ENCODE peak calls at places on chromosomes 3 and 15, in four cellular contexts. One of them, this sample, is unnamed. For H3K4me1, the result is how much of the 10 kb centered on the place peaks cover.

GRCh38 chr3:98521897-98522537 is 685 bp downstream of the CLDND1 start:
- DNase-seq in CD8-positive, alpha-beta memory T cell: peak
- DNase-seq in breast epithelium: no peak
- DNase-seq in vagina: no peak
- DNase-seq in this sample: peak

GRCh38 chr15:88243895-88244787 is 12.4 kb downstream of the NTRK3 start:
- DNase-seq in CD8-positive, alpha-beta memory T cell: no peak
- DNase-seq in breast epithelium: no peak
- DNase-seq in vagina: no peak
- DNase-seq in this sample: no peak

GRCh38 chr3:77326586-77326985 is 286.7 kb downstream of the ROBO2 start:
- DNase-seq in CD8-positive, alpha-beta memory T cell: no peak
- DNase-seq in breast epithelium: no peak
- DNase-seq in vagina: no peak
- DNase-seq in this sample: no peak

GRCh38 chr3:33218072-33218445 is 551 bp downstream of the SUSD5 start:
- DNase-seq in CD8-positive, alpha-beta memory T cell: no peak
- DNase-seq in breast epithelium: no peak
- DNase-seq in vagina: no peak
- DNase-seq in this sample: no peak

GRCh38 chr3:117666827-117667226 is 957.2 kb downstream of the TUSC7 start:
- DNase-seq in CD8-positive, alpha-beta memory T cell: no peak
- DNase-seq in breast epithelium: no peak
- DNase-seq in vagina: no peak
- DNase-seq in this sample: no peak

GRCh38 chr3:69848113-69848512 is 108.8 kb downstream of the MITF start:
- DNase-seq in CD8-positive, alpha-beta memory T cell: no peak
- DNase-seq in breast epithelium: no peak
- DNase-seq in vagina: no peak
- DNase-seq in this sample: no peak

GRCh38 chr3:146528954-146529353 is 15.5 kb downstream of the PLSCR1 start:
- DNase-seq in CD8-positive, alpha-beta memory T cell: no peak
- DNase-seq in breast epithelium: no peak
- DNase-seq in vagina: no peak
- DNase-seq in this sample: no peak

GRCh38 chr15:87682527-87682926 is 574.0 kb downstream of the NTRK3 start:
- DNase-seq in CD8-positive, alpha-beta memory T cell: no peak
- DNase-seq in breast epithelium: no peak
- DNase-seq in vagina: no peak
- DNase-seq in this sample: no peak

GRCh38 chr3:140931801-140932200 is 9.8 kb upstream of the SLC25A36 start:
- DNase-seq in CD8-positive, alpha-beta memory T cell: no peak
- DNase-seq in breast epithelium: no peak
- DNase-seq in vagina: no peak
- DNase-seq in this sample: no peak

GRCh38 chr3:49199244-49199899 is 28.0 kb downstream of the KLHDC8B start:
- DNase-seq in CD8-positive, alpha-beta memory T cell: no peak
- DNase-seq in breast epithelium: peak
- DNase-seq in vagina: no peak
- DNase-seq in this sample: peak

GRCh38 chr3:150370129-150370602 is 37.9 kb upstream of the TSC22D2 start:
- DNase-seq in CD8-positive, alpha-beta memory T cell: no peak
- DNase-seq in breast epithelium: no peak
- DNase-seq in vagina: no peak
- DNase-seq in this sample: no peak

GRCh38 chr3:23075478-23075877 is 127.6 kb upstream of the UBE2E2 start:
- DNase-seq in CD8-positive, alpha-beta memory T cell: no peak
- DNase-seq in breast epithelium: no peak
- DNase-seq in vagina: no peak
- DNase-seq in this sample: no peak

GRCh38 chr3:130539005-130539404 is 22.0 kb downstream of the COL6A6 start:
- DNase-seq in CD8-positive, alpha-beta memory T cell: no peak
- DNase-seq in breast epithelium: no peak
- DNase-seq in vagina: no peak
- DNase-seq in this sample: peak

GRCh38 chr15:99442268-99442897 is 123.4 kb upstream of the MEF2A start:
- DNase-seq in CD8-positive, alpha-beta memory T cell: no peak
- DNase-seq in breast epithelium: no peak
- DNase-seq in vagina: no peak
- DNase-seq in this sample: peak

GRCh38 chr3:16807441-16807840 is 77.3 kb upstream of the PLCL2 start:
- DNase-seq in CD8-positive, alpha-beta memory T cell: no peak
- DNase-seq in breast epithelium: no peak
- DNase-seq in vagina: no peak
- DNase-seq in this sample: no peak

GRCh38 chr3:6282920-6283319 is 578.0 kb upstream of the GRM7 start:
- DNase-seq in CD8-positive, alpha-beta memory T cell: no peak
- DNase-seq in breast epithelium: no peak
- DNase-seq in vagina: no peak
- DNase-seq in this sample: no peak

GRCh38 chr15:29688981-29689723 is 133.1 kb downstream of the TJP1 start:
- DNase-seq in CD8-positive, alpha-beta memory T cell: no peak
- DNase-seq in breast epithelium: no peak
- DNase-seq in vagina: peak
- DNase-seq in this sample: no peak

GRCh38 chr15:29686445-29687203 is 135.6 kb downstream of the TJP1 start:
- DNase-seq in CD8-positive, alpha-beta memory T cell: no peak
- DNase-seq in breast epithelium: no peak
- DNase-seq in vagina: no peak
- DNase-seq in this sample: no peak

GRCh38 chr15:29687939-29688884 is 134.1 kb downstream of the TJP1 start:
- DNase-seq in CD8-positive, alpha-beta memory T cell: no peak
- DNase-seq in breast epithelium: no peak
- DNase-seq in vagina: peak
- DNase-seq in this sample: no peak

GRCh38 chr15:29686079-29686425 is 136.2 kb downstream of the TJP1 start:
- DNase-seq in CD8-positive, alpha-beta memory T cell: no peak
- DNase-seq in breast epithelium: no peak
- DNase-seq in vagina: peak
- DNase-seq in this sample: no peak

DNA sequence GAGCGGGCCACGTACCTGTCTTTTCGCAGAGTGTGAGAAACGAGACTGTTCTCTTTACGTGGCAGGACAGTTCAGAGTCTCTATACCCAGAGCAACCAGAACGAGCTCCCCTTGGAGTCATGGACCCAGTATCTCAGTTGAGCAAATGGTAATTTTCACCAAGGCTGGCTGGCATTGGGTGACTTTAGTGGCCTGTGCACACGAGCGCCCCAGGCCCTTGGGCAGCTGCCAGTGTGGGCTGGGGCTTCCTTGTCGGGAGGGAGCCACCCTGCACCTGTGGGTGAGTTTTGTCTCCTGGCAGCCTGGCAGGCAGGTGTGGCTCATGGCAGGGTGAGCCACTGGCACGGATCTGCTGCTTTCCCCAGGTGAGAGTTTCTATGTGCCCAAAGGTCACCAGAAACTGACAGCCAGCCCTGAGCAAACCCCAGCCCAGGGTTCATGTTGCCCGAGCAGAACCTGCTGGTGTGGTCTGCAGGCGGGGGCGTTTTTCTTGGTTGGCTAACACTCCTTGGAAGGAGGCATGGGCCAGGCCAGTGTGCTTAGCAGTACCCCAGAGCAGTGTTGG is 135.0 kb downstream of the TJP1 start:
- DNase-seq in CD8-positive, alpha-beta memory T cell: no peak
- DNase-seq in breast epithelium: no peak
- DNase-seq in vagina: peak
- DNase-seq in this sample: no peak
- H3K4me1 ChIP-seq in CD8-positive, alpha-beta memory T cell: under half
- H3K4me1 ChIP-seq in breast epithelium: under half
- H3K4me1 ChIP-seq in vagina: under half
- H3K4me1 ChIP-seq in this sample: under half

GRCh38 chr3:56795807-56796185 is 6.0 kb downstream of the ARHGEF3 start:
- DNase-seq in CD8-positive, alpha-beta memory T cell: no peak
- DNase-seq in breast epithelium: no peak
- DNase-seq in vagina: no peak
- DNase-seq in this sample: no peak
- H3K4me1 ChIP-seq in CD8-positive, alpha-beta memory T cell: half or more
- H3K4me1 ChIP-seq in breast epithelium: under half
- H3K4me1 ChIP-seq in vagina: half or more
- H3K4me1 ChIP-seq in this sample: under half

DNA sequence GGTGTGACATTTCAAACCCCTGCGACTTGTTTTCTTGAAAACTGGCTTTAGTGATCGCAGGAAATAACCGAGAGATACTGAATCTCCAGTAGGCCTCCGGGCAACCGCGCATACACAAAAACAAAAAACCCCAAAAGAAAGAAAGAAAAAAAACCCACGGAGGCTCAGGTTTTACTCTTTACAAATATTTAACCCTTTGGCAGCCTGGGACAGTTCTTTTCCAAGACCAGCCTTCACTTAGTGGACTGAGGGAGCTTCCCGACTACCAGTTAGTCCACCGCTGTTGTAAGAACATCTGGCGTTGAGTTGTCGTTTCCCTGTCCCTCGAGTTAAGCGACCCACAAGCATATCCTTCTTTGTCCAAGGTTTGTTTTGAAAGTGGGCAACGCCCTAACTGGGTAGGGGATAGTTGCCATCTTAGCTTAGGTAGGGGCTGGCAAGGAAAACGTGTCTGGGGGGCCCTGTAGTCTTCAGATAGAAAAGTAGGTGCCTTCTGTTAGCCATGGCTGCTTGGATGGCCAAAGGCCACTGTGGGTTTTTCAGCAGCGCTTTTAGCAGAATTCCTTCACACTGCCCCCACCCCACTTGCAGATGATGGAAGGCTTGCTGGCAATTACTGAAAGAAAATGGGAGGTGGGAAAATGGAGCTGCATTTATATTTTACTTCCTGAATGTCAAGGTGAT is 6.9 kb downstream of the ISL2 start:
- DNase-seq in CD8-positive, alpha-beta memory T cell: no peak
- DNase-seq in breast epithelium: no peak
- DNase-seq in vagina: no peak
- DNase-seq in this sample: no peak
- H3K4me1 ChIP-seq in CD8-positive, alpha-beta memory T cell: under half
- H3K4me1 ChIP-seq in breast epithelium: under half
- H3K4me1 ChIP-seq in vagina: half or more
- H3K4me1 ChIP-seq in this sample: half or more

DNA sequence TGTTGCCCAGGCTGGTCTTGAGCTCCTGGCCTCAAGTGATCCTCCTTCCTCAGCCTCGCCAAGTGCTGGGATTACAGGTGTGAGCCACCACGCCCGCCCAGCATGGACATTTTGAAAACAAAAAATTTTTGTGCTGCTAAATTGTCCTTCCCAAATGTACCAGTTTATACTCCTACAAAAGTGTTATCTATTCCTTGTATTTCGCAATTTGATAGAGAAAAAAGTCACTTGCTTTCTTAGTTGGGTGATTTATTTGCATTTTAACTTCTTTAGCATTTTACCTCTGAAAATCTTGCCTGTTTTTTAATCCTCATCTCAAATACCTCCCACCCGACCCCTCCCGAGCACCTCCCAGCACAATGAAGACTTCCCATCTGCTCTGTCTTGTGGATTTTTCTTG is 46.8 kb downstream of the PDE8A start:
- DNase-seq in CD8-positive, alpha-beta memory T cell: no peak
- DNase-seq in breast epithelium: no peak
- DNase-seq in vagina: no peak
- DNase-seq in this sample: no peak
- H3K4me1 ChIP-seq in CD8-positive, alpha-beta memory T cell: half or more
- H3K4me1 ChIP-seq in breast epithelium: under half
- H3K4me1 ChIP-seq in vagina: half or more
- H3K4me1 ChIP-seq in this sample: under half

GRCh38 chr15:101244889-101245668 is 6.8 kb downstream of the CHSY1 start:
- DNase-seq in CD8-positive, alpha-beta memory T cell: no peak
- DNase-seq in breast epithelium: no peak
- DNase-seq in vagina: no peak
- DNase-seq in this sample: no peak

GRCh38 chr15:101244039-101244781 is 7.6 kb downstream of the CHSY1 start:
- DNase-seq in CD8-positive, alpha-beta memory T cell: no peak
- DNase-seq in breast epithelium: no peak
- DNase-seq in vagina: no peak
- DNase-seq in this sample: no peak

GRCh38 chr15:101243420-101243819 is 8.4 kb downstream of the CHSY1 start:
- DNase-seq in CD8-positive, alpha-beta memory T cell: no peak
- DNase-seq in breast epithelium: no peak
- DNase-seq in vagina: no peak
- DNase-seq in this sample: no peak

GRCh38 chr15:101242160-101242998 is 9.5 kb downstream of the CHSY1 start:
- DNase-seq in CD8-positive, alpha-beta memory T cell: peak
- DNase-seq in breast epithelium: no peak
- DNase-seq in vagina: no peak
- DNase-seq in this sample: peak

GRCh38 chr15:101242999-101243336 is 8.9 kb downstream of the CHSY1 start:
- DNase-seq in CD8-positive, alpha-beta memory T cell: no peak
- DNase-seq in breast epithelium: no peak
- DNase-seq in vagina: no peak
- DNase-seq in this sample: no peak
- H3K4me1 ChIP-seq in CD8-positive, alpha-beta memory T cell: half or more
- H3K4me1 ChIP-seq in breast epithelium: under half
- H3K4me1 ChIP-seq in vagina: half or more
- H3K4me1 ChIP-seq in this sample: half or more

GRCh38 chr15:67101981-67102929 is 36.9 kb downstream of the SMAD3 start:
- DNase-seq in CD8-positive, alpha-beta memory T cell: peak
- DNase-seq in breast epithelium: no peak
- DNase-seq in vagina: no peak
- DNase-seq in this sample: no peak

GRCh38 chr15:67103021-67103420 is 37.6 kb downstream of the SMAD3 start:
- DNase-seq in CD8-positive, alpha-beta memory T cell: no peak
- DNase-seq in breast epithelium: no peak
- DNase-seq in vagina: no peak
- DNase-seq in this sample: no peak

GRCh38 chr15:67098768-67099282 is 33.4 kb downstream of the SMAD3 start:
- DNase-seq in CD8-positive, alpha-beta memory T cell: no peak
- DNase-seq in breast epithelium: no peak
- DNase-seq in vagina: no peak
- DNase-seq in this sample: no peak

GRCh38 chr15:67100124-67100791 is 34.9 kb downstream of the SMAD3 start:
- DNase-seq in CD8-positive, alpha-beta memory T cell: no peak
- DNase-seq in breast epithelium: no peak
- DNase-seq in vagina: no peak
- DNase-seq in this sample: no peak

GRCh38 chr15:67100808-67101581 is 35.6 kb downstream of the SMAD3 start:
- DNase-seq in CD8-positive, alpha-beta memory T cell: no peak
- DNase-seq in breast epithelium: no peak
- DNase-seq in vagina: no peak
- DNase-seq in this sample: no peak
- H3K4me1 ChIP-seq in CD8-positive, alpha-beta memory T cell: half or more
- H3K4me1 ChIP-seq in breast epithelium: under half
- H3K4me1 ChIP-seq in vagina: half or more
- H3K4me1 ChIP-seq in this sample: under half

DNA sequence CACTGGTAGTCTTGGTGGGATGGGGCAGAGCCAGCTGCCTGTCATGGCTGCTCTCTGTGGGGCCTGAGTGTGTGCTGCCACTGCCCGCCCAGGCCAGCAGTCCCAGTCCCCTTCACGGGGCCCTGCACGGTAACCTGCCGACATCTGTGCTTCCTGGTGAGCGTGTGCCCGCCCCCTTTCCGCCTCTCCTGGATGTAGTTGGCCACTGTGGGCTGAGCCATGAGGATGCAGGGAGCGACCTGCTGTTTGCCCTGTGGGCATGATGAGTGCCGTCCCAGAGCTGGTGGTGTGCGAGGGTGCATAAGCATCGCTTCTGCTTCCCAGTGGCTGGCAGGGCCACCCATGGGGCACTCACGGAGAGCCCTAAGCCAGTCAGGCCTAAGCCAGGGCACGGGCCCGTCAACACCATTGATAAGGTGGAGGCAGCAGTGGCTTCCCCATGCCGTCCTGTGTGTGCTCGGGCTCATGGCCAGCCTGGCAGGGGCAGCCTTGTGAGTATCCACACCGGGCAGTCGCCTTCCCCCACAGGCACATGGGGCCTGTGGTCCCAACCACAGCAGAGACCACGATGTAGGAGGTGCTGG is 14.6 kb downstream of the PLXNA1 start:
- DNase-seq in CD8-positive, alpha-beta memory T cell: no peak
- DNase-seq in breast epithelium: no peak
- DNase-seq in vagina: no peak
- DNase-seq in this sample: no peak
- H3K4me1 ChIP-seq in CD8-positive, alpha-beta memory T cell: under half
- H3K4me1 ChIP-seq in breast epithelium: half or more
- H3K4me1 ChIP-seq in vagina: half or more
- H3K4me1 ChIP-seq in this sample: under half